ENCODE peak calls at places on chromosomes 3 and 15, in five cellular contexts. Z, B, V, D and F are unnamed samples. For H3K36me3 and H3K4me1, the result is how much of the 10 kb centered on the place peaks cover.

GRCh38 chr3:52145736-52146110 is 8.5 kb downstream of the POC1A start:
- DNase-seq in D (no peak), B (no peak), V (no peak), Z (no peak), F (no peak)

GRCh38 chr3:147655236-147655635 is 246.1 kb downstream of the ZIC1 start:
- DNase-seq in Z (no peak), V (no peak), B (no peak), D (no peak), F (no peak)

GRCh38 chr3:133040696-133041523 is 2.7 kb downstream of the TMEM108 start:
- DNase-seq in D (peak), V (peak), Z (peak), B (peak), F (peak)

GRCh38 chr3:57060089-57060829 is at the start of gene SPATA12:
- DNase-seq in V (peak), D (peak), B (peak), Z (peak), F (peak)

GRCh38 chr3:58164916-58165821 is 45.6 kb downstream of the DNASE1L3 start:
- DNase-seq in D (no peak), Z (no peak), V (peak), B (no peak), F (no peak)

GRCh38 chr3:95350066-95350465 is 1287.2 kb downstream of the NSUN3 start:
- DNase-seq in V (no peak), Z (no peak), B (no peak), D (no peak), F (no peak)

GRCh38 chr15:69595009-69595825 is 142.6 kb downstream of the RPLP1 start:
- DNase-seq in V (peak), B (peak), D (no peak), Z (peak), F (peak)

GRCh38 chr3:148999806-149000205 is 8.5 kb downstream of the GYG1 start:
- DNase-seq in B (no peak), V (no peak), D (peak), Z (no peak), F (no peak)

GRCh38 chr3:173823911-173824460 is 426.4 kb downstream of the NLGN1 start:
- DNase-seq in B (no peak), D (peak), V (no peak), Z (no peak), F (no peak)

GRCh38 chr15:39685999-39686613 is 96.5 kb downstream of the FSIP1 start:
- DNase-seq in D (peak), Z (no peak), V (peak), B (no peak), F (no peak)

GRCh38 chr15:71791975-71792374 is 18.4 kb upstream of the NR2E3 start:
- DNase-seq in Z (no peak), V (no peak), D (no peak), B (no peak), F (no peak)

GRCh38 chr3:133895208-133896001 is at the start of gene RAB6B:
- DNase-seq in Z (peak), B (no peak), D (peak), V (peak), F (no peak)

GRCh38 chr3:34106879-34107278 is 308.4 kb downstream of the PDCD6IP start:
- DNase-seq in V (no peak), B (no peak), D (no peak), Z (no peak), F (no peak)

GRCh38 chr15:82533801-82534200 is 6.5 kb downstream of the RPS17 start:
- DNase-seq in B (no peak), D (no peak), Z (no peak), V (peak), F (no peak)

GRCh38 chr3:177358968-177359600 is 161.8 kb upstream of the TBL1XR1 start:
- DNase-seq in B (peak), D (no peak), Z (peak), V (peak), F (peak)

GRCh38 chr3:179322481-179323196 is at the start of gene ZNF639:
- DNase-seq in V (peak), B (peak), Z (peak), D (peak), F (peak)

GRCh38 chr15:56098230-56098899 is 105.0 kb upstream of the NEDD4 start:
- DNase-seq in B (no peak), Z (no peak), V (no peak), D (peak), F (no peak)

GRCh38 chr15:64903331-64903950 is 8.3 kb upstream of the ANKDD1A start:
- DNase-seq in Z (no peak), D (no peak), B (no peak), V (no peak), F (no peak)

GRCh38 chr3:152185941-152186630 is 82.6 kb upstream of the MBNL1 start:
- DNase-seq in Z (no peak), B (no peak), V (no peak), D (no peak), F (no peak)

GRCh38 chr3:134057006-134057832 is 27.5 kb upstream of the SLCO2A1 start:
- DNase-seq in V (no peak), Z (no peak), B (no peak), D (peak), F (no peak)

GRCh38 chr3:45516829-45517228 is 77.7 kb upstream of the LIMD1 start:
- DNase-seq in B (no peak), V (no peak), D (peak), Z (no peak), F (no peak)

GRCh38 chr3:131530374-131530773 is 27.6 kb upstream of the MRPL3 start:
- DNase-seq in D (no peak), V (no peak), B (no peak), Z (no peak), F (no peak)

GRCh38 chr3:60243456-60243855 is 1007.8 kb downstream of the FHIT start:
- DNase-seq in Z (no peak), B (no peak), V (no peak), D (no peak), F (no peak)

GRCh38 chr15:89888214-89888804 is 5.5 kb downstream of the AP3S2 start:
- DNase-seq in D (peak), Z (no peak), V (peak), B (no peak), F (no peak)

GRCh38 chr15:64991536-64992135 is 1.9 kb upstream of the SPG21 start:
- DNase-seq in Z (peak), B (no peak), V (no peak), D (peak), F (no peak)

GRCh38 chr3:53944019-53944418 is 52.4 kb upstream of the SELENOK start:
- DNase-seq in V (no peak), Z (no peak), B (no peak), D (no peak), F (no peak)

GRCh38 chr3:69189487-69189886 is 67.1 kb upstream of the LMOD3 start:
- DNase-seq in V (no peak), Z (no peak), B (no peak), D (no peak), F (no peak)

GRCh38 chr15:38853608-38854007 is 289.0 kb upstream of the RASGRP1 start:
- DNase-seq in V (no peak), B (no peak), D (peak), Z (no peak), F (no peak)

GRCh38 chr3:85560088-85560790 is 601.5 kb downstream of the CADM2 start:
- DNase-seq in V (no peak), B (peak), D (no peak), Z (peak), F (no peak)

GRCh38 chr15:91769919-91770318 is 83.6 kb upstream of the SLCO3A1 start:
- DNase-seq in Z (no peak), V (no peak), B (no peak), D (no peak), F (no peak)

GRCh38 chr3:100563652-100564215 is 45.7 kb upstream of the ADGRG7 start:
- DNase-seq in B (no peak), V (no peak), Z (no peak), D (no peak), F (no peak)

GRCh38 chr15:68207176-68207935 is 2.2 kb upstream of the CALML4 start:
- DNase-seq in B (no peak), D (no peak), V (no peak), Z (no peak), F (no peak)

DNA sequence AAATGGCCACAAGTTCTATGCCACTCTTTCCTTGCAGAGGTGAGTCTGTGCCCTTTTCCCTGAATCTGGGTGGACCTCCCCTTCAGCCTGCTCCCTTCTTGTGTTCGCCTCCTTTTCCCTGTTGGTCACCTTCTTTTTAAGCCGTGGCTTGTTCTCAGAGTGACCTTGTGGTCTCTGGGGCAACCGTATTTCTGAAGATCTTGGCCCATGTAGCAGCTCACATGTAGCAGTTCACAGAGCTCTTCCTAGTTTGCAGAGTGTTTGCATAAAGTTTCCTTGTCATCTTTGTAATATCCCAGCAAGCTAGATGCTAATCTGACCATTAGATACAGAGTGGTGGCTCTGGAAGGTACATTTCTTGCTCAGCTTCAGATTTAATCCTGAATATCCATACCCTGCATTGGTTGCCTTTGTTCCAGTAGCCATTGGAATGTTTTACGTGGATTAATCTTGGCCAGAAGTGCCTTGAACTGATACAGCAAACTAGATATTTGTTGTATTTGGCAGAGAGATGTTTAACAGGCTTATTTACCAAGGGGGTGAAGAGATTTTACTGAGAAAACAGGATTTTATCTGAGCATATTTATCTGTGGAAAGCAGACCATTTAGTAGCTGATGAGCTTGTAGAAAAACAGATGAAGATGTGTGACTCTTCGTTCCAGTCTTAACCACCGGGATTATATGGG is 40.6 kb upstream of the BSN start:
- DNase-seq in B (no peak), Z (no peak), V (no peak), D (no peak), F (no peak)
- H3K36me3 ChIP-seq in B (under half), Z (under half), V (under half), D (under half), F (under half)

DNA sequence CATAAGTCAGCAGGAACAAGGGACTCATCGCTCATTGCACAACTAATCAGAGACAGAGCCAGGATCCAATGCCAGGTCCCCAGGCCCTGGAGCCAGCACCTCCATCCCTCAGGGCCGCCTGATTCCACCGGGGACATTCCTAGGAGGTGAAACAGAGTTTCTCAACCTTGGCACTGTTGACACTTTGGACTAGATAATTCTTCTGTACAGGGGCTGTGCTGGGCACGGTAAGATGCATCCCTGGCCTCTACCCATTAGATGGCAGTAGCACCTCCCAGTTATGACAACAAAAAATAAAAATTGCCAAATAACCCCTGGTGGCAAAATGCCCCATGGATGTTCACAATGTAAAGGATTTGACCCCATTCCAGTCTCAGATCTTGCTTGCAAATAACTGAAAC is 127.7 kb downstream of the MTHFS start:
- DNase-seq in B (no peak), Z (no peak), D (no peak), V (no peak), F (no peak)
- TF ChIP-seq CTCF in B (no peak), Z (peak), D (peak), V (no peak), F (peak)

DNA sequence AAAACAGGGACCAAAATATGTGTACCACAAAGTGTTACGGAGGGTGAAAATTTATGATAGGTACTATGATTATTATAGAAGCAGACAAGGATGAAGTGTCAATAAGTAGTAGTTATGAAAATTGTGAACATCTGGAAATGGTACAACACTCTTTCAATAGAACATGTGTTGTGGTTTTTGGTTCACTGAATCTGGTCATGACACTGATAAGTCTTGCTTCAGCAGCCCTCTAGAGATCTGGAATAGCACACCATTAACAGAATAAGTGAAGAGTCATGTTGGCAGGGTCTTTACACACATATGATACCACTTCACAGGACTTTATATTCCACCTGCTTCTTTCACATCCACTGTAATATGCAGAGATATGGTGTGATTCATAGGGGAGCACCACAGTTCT is 985.2 kb upstream of the SEMA6D start:
- DNase-seq in Z (no peak), D (no peak), B (no peak), V (no peak), F (no peak)
- H3K4me1 ChIP-seq in Z (under half), D (under half), B (under half), V (under half), F (under half)

GRCh38 chr15:101648356-101648755 is 3.8 kb downstream of the TM2D3 start:
- DNase-seq in D (no peak), Z (no peak), B (no peak), V (no peak), F (no peak)
- H3K36me3 ChIP-seq in D (under half), Z (under half), B (under half), V (under half), F (under half)

GRCh38 chr15:49832421-49832980 is 211.7 kb downstream of the DTWD1 start:
- DNase-seq in V (peak), B (no peak), D (no peak), Z (no peak), F (peak)

GRCh38 chr15:49827311-49827710 is 206.5 kb downstream of the DTWD1 start:
- DNase-seq in V (no peak), Z (no peak), D (no peak), B (no peak), F (no peak)

GRCh38 chr15:49826640-49827281 is 205.9 kb downstream of the DTWD1 start:
- DNase-seq in V (no peak), D (no peak), B (no peak), Z (no peak), F (no peak)

GRCh38 chr15:49830411-49830810 is 209.6 kb downstream of the DTWD1 start:
- DNase-seq in Z (no peak), B (no peak), D (peak), V (no peak), F (no peak)

GRCh38 chr15:49831206-49831965 is 210.5 kb downstream of the DTWD1 start:
- DNase-seq in B (peak), D (peak), V (peak), Z (peak), F (no peak)
- TF ChIP-seq CTCF in B (no peak), D (no peak), V (no peak), Z (no peak), F (no peak)

DNA sequence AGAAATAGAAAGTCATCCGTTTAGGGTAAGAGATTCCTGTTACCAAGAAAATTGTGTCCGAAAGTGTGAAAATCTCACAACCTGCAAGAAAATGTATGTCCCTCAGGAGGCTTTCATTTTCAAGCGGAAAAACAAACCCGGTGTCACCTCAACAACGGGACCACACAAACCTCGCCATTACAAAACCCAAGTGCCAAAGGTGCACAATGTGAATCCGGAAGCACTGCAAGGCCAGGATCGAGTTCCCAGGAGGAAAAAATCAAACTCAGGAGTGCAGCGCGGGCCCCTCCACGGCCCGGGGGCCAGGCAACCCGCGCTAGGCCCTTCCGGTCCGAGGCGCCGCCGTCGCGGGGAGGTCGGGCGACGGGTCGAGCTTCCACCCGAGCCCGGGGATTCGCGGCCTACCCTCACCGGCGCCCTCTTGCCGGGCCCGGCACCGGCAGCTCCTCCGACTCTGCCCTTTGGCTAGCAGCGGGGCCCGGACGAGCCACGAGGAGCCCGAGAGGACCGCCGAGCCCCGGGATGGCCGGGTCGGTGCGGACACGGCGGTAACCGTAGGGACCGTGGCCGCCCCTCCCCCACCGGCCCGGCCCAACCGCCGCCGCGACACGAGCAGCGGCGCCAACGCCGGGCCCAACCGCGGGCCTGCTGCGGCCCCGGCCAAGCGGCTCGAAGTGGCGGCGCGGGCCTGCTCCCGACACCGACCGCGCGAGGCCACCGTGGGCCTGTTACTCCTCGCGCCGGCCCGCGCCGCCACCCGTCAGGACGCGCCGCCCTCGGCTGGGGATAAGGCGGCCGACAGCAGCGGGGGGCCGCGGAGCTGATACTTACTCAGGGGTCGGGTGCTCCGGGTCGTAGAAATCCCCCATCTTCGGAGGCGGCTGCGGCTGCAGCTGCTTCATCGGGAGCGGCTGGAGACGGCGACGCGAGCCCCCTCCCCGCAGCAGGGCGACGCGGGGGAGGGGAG is 607 bp downstream of the SETD2 start:
- DNase-seq in Z (peak), V (peak), D (peak), B (peak), F (peak)
- H3K4me1 ChIP-seq in Z (half or more), V (under half), D (under half), B (half or more), F (under half)

DNA sequence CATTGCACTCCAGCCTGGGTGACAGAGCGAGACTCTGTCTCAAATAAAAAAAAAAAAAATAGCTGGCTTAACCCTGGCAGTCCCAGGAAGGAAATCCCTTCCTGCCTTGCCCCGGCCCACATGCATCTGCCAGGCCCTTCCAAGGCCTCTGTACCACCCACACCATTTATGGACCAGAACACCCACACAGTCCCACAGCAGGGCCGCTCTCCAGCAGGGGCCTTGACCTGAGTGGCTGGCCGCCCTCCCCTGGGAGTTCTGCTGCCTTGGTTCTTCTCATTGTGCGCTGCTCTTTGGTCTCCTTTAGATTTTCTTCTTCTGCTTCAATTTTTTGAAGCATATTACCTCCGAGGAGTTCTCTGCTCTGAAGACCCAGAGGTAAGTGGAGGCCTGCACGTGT is 16.1 kb upstream of the CPNE9 start:
- DNase-seq in V (no peak), Z (no peak), B (no peak), D (no peak), F (no peak)
- H3K36me3 ChIP-seq in V (half or more), Z (half or more), B (under half), D (half or more), F (under half)